ENCODE peak calls at places on chromosomes 3 and 15, in ten cellular contexts. P is CD8-positive, alpha-beta T cell; M is OCI-LY7; V is epithelial cell of esophagus; I is dorsolateral prefrontal cortex; T is sigmoid colon; D is lung; Y is tibial artery; F is foreskin fibroblast; Z is bronchial epithelial cell. S is an unnamed sample.

GRCh38 chr3:42936157-42936981 is 30.4 kb downstream of the ZNF662 start:
- DNase-seq in P (no peak), M (no peak), V (peak), I (peak), T (peak), D (no peak), Y (peak), F (peak), Z (peak), S (no peak)

GRCh38 chr15:82018201-82018600 is 27.6 kb downstream of the MEX3B start:
- DNase-seq in P (no peak), M (no peak), V (no peak), I (no peak), T (no peak), D (no peak), Y (no peak), F (no peak), Z (no peak), S (no peak)

GRCh38 chr15:68298882-68299381 is 21.4 kb downstream of the FEM1B start:
- DNase-seq in P (peak), M (peak), V (no peak), I (no peak), T (no peak), D (peak), Y (peak), F (no peak), Z (no peak), S (peak)

GRCh38 chr15:55897560-55898336 is 95.7 kb downstream of the NEDD4 start:
- DNase-seq in P (no peak), M (peak), V (peak), I (peak), T (no peak), D (peak), Y (no peak), F (peak), Z (peak), S (peak)

GRCh38 chr15:79492065-79492464 is 59.9 kb downstream of the MINAR1 start:
- DNase-seq in P (no peak), M (no peak), V (no peak), I (no peak), T (no peak), D (no peak), Y (no peak), F (no peak), Z (no peak), S (no peak)

GRCh38 chr3:36988336-36988735 is 4.6 kb downstream of the EPM2AIP1 start:
- DNase-seq in P (no peak), M (peak), V (no peak), I (no peak), T (no peak), D (no peak), Y (no peak), F (no peak), Z (no peak), S (no peak)

GRCh38 chr3:34864011-34864410 is 775.3 kb upstream of the ARPP21 start:
- DNase-seq in P (no peak), M (no peak), V (peak), I (no peak), T (no peak), D (no peak), Y (no peak), F (no peak), Z (peak), S (no peak)

GRCh38 chr3:59980576-59980975 is 930.8 kb upstream of the CFAP20DC start:
- DNase-seq in P (no peak), M (no peak), V (no peak), I (no peak), T (no peak), D (no peak), Y (no peak), F (no peak), Z (no peak), S (no peak)

GRCh38 chr15:96331942-96332853 is 1.7 kb downstream of the NR2F2 start:
- DNase-seq in P (no peak), M (no peak), V (peak), I (no peak), T (peak), D (no peak), Y (no peak), F (no peak), Z (no peak), S (no peak)

GRCh38 chr3:145911016-145911415 is 250.0 kb downstream of the PLOD2 start:
- DNase-seq in P (no peak), M (no peak), V (no peak), I (no peak), T (no peak), D (no peak), Y (no peak), F (peak), Z (no peak), S (no peak)

GRCh38 chr15:81224232-81224631 is 27.6 kb downstream of the IL16 start:
- DNase-seq in P (no peak), M (no peak), V (no peak), I (no peak), T (no peak), D (no peak), Y (no peak), F (no peak), Z (no peak), S (no peak)

GRCh38 chr15:31062965-31063355 is 38.6 kb downstream of the TRPM1 start:
- DNase-seq in P (no peak), M (no peak), V (no peak), I (no peak), T (no peak), D (no peak), Y (no peak), F (peak), Z (no peak), S (no peak)

GRCh38 chr3:11560746-11561145 is 83.0 kb downstream of the VGLL4 start:
- DNase-seq in P (no peak), M (no peak), V (no peak), I (no peak), T (no peak), D (no peak), Y (peak), F (no peak), Z (no peak), S (no peak)

GRCh38 chr3:177595789-177596188 is 398.5 kb upstream of the TBL1XR1 start:
- DNase-seq in P (no peak), M (no peak), V (peak), I (no peak), T (no peak), D (no peak), Y (no peak), F (no peak), Z (peak), S (no peak)

GRCh38 chr3:145649368-145649887 is 511.6 kb downstream of the PLOD2 start:
- DNase-seq in P (no peak), M (no peak), V (peak), I (no peak), T (no peak), D (no peak), Y (no peak), F (no peak), Z (no peak), S (no peak)

GRCh38 chr3:99838755-99839154 is 21.1 kb downstream of the CMSS1 start:
- DNase-seq in P (no peak), M (no peak), V (no peak), I (no peak), T (no peak), D (no peak), Y (no peak), F (no peak), Z (no peak), S (no peak)

GRCh38 chr15:63381301-63382192 is at the start of gene CA12:
- DNase-seq in P (no peak), M (no peak), V (peak), I (no peak), T (peak), D (no peak), Y (no peak), F (peak), Z (peak), S (no peak)

GRCh38 chr15:78069630-78070029 is 7.9 kb downstream of the TBC1D2B start:
- DNase-seq in P (no peak), M (peak), V (no peak), I (no peak), T (no peak), D (no peak), Y (no peak), F (no peak), Z (no peak), S (peak)

GRCh38 chr15:99702895-99703602 is 30.2 kb downstream of the LYSMD4 start:
- DNase-seq in P (no peak), M (no peak), V (peak), I (no peak), T (no peak), D (no peak), Y (no peak), F (no peak), Z (peak), S (no peak)

GRCh38 chr3:51388286-51389029 is 2.6 kb upstream of the RBM15B start:
- DNase-seq in P (peak), M (peak), V (peak), I (no peak), T (no peak), D (peak), Y (peak), F (no peak), Z (peak), S (peak)

GRCh38 chr3:55416381-55416821 is 70.7 kb downstream of the WNT5A start:
- DNase-seq in P (no peak), M (no peak), V (no peak), I (no peak), T (no peak), D (no peak), Y (no peak), F (peak), Z (peak), S (no peak)

GRCh38 chr3:24156466-24156865 is 211.4 kb downstream of the NR1D2 start:
- DNase-seq in P (no peak), M (no peak), V (peak), I (no peak), T (no peak), D (no peak), Y (no peak), F (peak), Z (peak), S (no peak)

GRCh38 chr3:8741581-8742355 is 8.2 kb downstream of the CAV3 start:
- DNase-seq in P (peak), M (no peak), V (peak), I (no peak), T (no peak), D (no peak), Y (no peak), F (peak), Z (peak), S (no peak)

GRCh38 chr3:39125837-39126500 is 18.5 kb downstream of the TTC21A start:
- DNase-seq in P (no peak), M (no peak), V (peak), I (no peak), T (peak), D (no peak), Y (no peak), F (peak), Z (peak), S (no peak)

GRCh38 chr3:80285370-80285769 is 517.6 kb upstream of the ROBO1 start:
- DNase-seq in P (no peak), M (no peak), V (no peak), I (no peak), T (no peak), D (no peak), Y (no peak), F (no peak), Z (no peak), S (no peak)

GRCh38 chr3:23301817-23302216 is 98.7 kb downstream of the UBE2E2 start:
- DNase-seq in P (no peak), M (no peak), V (no peak), I (no peak), T (no peak), D (no peak), Y (no peak), F (no peak), Z (no peak), S (no peak)

GRCh38 chr3:108882762-108883161 is 60.2 kb downstream of the TRAT1 start:
- DNase-seq in P (no peak), M (no peak), V (no peak), I (no peak), T (no peak), D (no peak), Y (no peak), F (no peak), Z (no peak), S (no peak)

GRCh38 chr3:154121236-154122095 is at the start of gene ARHGEF26:
- DNase-seq in P (peak), M (peak), V (peak), I (peak), T (peak), D (peak), Y (peak), F (peak), Z (peak), S (peak)

GRCh38 chr15:35874260-35874905 is 328.4 kb upstream of the DPH6 start:
- DNase-seq in P (no peak), M (no peak), V (peak), I (no peak), T (no peak), D (no peak), Y (no peak), F (peak), Z (peak), S (no peak)

GRCh38 chr15:70762469-70763119 is 764 bp downstream of the UACA start:
- DNase-seq in P (peak), M (no peak), V (peak), I (peak), T (peak), D (no peak), Y (peak), F (peak), Z (peak), S (no peak)

GRCh38 chr3:108106031-108106430 is 15.2 kb upstream of the CD47 start:
- DNase-seq in P (no peak), M (no peak), V (no peak), I (no peak), T (no peak), D (no peak), Y (no peak), F (peak), Z (no peak), S (no peak)

GRCh38 chr3:22372292-22372949 is 621.4 kb upstream of the ZNF385D start:
- DNase-seq in P (no peak), M (no peak), V (peak), I (peak), T (no peak), D (no peak), Y (no peak), F (no peak), Z (no peak), S (no peak)

DNA sequence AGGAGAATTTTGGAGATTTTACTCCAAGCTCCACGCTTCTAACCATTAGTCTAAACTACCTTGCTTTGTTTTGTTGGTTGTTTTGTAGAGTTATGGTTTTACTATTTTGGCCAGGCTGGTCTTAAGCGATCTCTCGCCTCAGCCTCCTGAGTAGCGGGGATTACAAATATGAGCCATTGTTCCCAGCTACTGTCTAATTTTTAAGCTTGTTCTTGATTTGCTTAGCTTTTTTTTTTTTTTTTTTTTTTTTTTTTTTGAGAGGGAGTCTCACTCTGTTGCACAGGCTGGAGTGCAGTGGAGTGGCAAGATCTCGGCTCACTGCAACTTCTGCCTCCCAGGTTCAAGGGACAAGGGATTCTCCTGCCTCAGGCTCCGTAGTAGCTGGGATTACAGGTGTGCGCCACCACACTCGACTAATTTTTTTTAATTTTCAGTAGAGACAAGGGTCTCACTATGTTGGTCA is 28.5 kb downstream of the EFCAB12 start:
- DNase-seq in P (no peak), M (no peak), V (no peak), I (no peak), T (no peak), D (no peak), Y (no peak), F (no peak), Z (peak), S (peak)
- TF ChIP-seq CTCF in P (peak), M (no peak), V (no peak), I (no peak), T (no peak), D (no peak), Y (no peak), F (no peak), Z (no peak), S (no peak)

GRCh38 chr3:47009225-47010049 is 30.0 kb downstream of the NBEAL2 start:
- DNase-seq in P (peak), M (peak), V (peak), I (peak), T (peak), D (peak), Y (peak), F (peak), Z (peak), S (peak)
- H3K4me3 ChIP-seq in P (peak), M (no peak), V (peak), I (peak), T (peak), D (peak), Y (peak), F (peak), Z (peak), S (peak)

GRCh38 chr3:9781978-9782575 is 10.2 kb downstream of the TADA3 start:
- DNase-seq in P (no peak), M (peak), V (peak), I (no peak), T (no peak), D (no peak), Y (no peak), F (no peak), Z (peak), S (no peak)

GRCh38 chr3:9781551-9781950 is 10.7 kb downstream of the TADA3 start:
- DNase-seq in P (no peak), M (peak), V (no peak), I (no peak), T (no peak), D (no peak), Y (no peak), F (no peak), Z (no peak), S (no peak)

GRCh38 chr3:9783954-9784353 is 8.3 kb downstream of the TADA3 start:
- DNase-seq in P (no peak), M (no peak), V (no peak), I (no peak), T (no peak), D (no peak), Y (no peak), F (no peak), Z (no peak), S (no peak)

GRCh38 chr3:9780920-9781319 is 11.2 kb upstream of the CAMK1 start:
- DNase-seq in P (no peak), M (peak), V (no peak), I (no peak), T (no peak), D (no peak), Y (no peak), F (no peak), Z (no peak), S (no peak)

DNA sequence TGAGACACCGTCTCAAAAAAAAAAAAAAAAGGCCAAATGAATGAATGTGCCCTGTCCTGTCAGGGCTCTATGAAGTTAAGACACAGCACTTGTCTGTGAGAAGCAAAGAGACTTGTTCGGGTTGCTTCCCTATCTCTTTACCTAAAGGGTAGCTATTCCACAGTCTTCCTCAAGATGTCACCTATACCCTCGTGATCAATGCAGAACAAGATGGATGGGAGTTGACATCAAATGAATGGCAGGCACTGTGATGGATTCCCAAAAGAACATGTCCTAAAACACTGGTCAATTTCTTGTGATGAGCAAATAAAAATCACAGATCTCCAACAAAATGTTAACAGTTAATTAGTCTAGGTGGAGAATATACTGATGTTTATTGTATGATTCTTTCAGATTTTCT is 9.5 kb downstream of the TADA3 start:
- DNase-seq in P (no peak), M (peak), V (no peak), I (no peak), T (no peak), D (no peak), Y (no peak), F (no peak), Z (peak), S (no peak)
- TF ChIP-seq CTCF in P (no peak), M (peak), V (peak), I (no peak), T (no peak), D (peak), Y (no peak), F (no peak), Z (no peak), S (peak)

GRCh38 chr3:47162695-47163022 is 1.3 kb downstream of the SETD2 start:
- DNase-seq in P (no peak), M (no peak), V (peak), I (no peak), T (no peak), D (no peak), Y (no peak), F (no peak), Z (peak), S (no peak)
- H3K4me3 ChIP-seq in P (peak), M (peak), V (peak), I (peak), T (peak), D (no peak), Y (peak), F (peak), Z (peak), S (peak)

GRCh38 chr3:151750678-151751077 is 17.0 kb downstream of the AADACL2 start:
- DNase-seq in P (no peak), M (no peak), V (no peak), I (no peak), T (no peak), D (no peak), Y (no peak), F (no peak), Z (peak), S (no peak)

GRCh38 chr3:151751161-151751560 is 17.4 kb downstream of the AADACL2 start:
- DNase-seq in P (no peak), M (no peak), V (peak), I (no peak), T (no peak), D (no peak), Y (no peak), F (peak), Z (peak), S (no peak)

GRCh38 chr3:151753846-151754245 is 20.1 kb downstream of the AADACL2 start:
- DNase-seq in P (no peak), M (no peak), V (peak), I (no peak), T (no peak), D (no peak), Y (no peak), F (no peak), Z (peak), S (no peak)

DNA sequence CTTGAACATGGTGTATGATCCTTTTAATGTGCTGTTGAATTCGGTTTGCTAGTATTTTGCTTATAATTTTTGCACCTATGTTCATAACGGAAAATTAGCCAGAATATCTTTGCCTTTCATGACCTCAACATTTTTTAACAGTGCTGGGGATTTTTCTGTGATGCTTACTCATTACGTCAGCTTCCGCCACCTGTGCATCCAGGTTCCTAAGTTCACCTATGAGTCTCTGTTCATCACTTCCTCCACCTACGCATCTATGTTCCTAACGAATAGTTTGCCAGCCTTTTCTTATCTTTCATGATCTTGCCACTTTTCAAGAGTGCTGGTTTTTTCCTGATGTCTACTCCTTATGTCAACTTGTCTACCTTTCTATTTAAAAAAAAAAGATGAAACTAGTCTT is 16.5 kb downstream of the AADACL2 start:
- DNase-seq in P (no peak), M (no peak), V (peak), I (no peak), T (no peak), D (no peak), Y (no peak), F (no peak), Z (peak), S (no peak)
- TF ChIP-seq CTCF in P (no peak), M (no peak), V (no peak), I (no peak), T (no peak), D (no peak), Y (no peak), F (no peak), Z (no peak), S (no peak)

GRCh38 chr3:141812586-141812985 is 49.4 kb downstream of the GRK7 start:
- DNase-seq in P (no peak), M (no peak), V (peak), I (no peak), T (no peak), D (no peak), Y (no peak), F (no peak), Z (peak), S (no peak)
- H3K4me3 ChIP-seq in P (no peak), M (no peak), V (no peak), I (no peak), T (no peak), D (no peak), Y (no peak), F (no peak), Z (no peak), S (no peak)